ENCODE peak calls at places on chromosomes 5 and 9, in seven cellular contexts. R is H1, E is suprapubic skin, F is A549, Z is ovary, O is stomach, J is SK-N-SH. K is an unnamed sample. For H3K4me1, the result is how much of the 10 kb centered on the place peaks cover.

GRCh38 chr5:8940934-8941333 is 604.9 kb downstream of the SEMA5A start:
- DNase-seq in Z (no peak), R (no peak), E (no peak), J (no peak), O (no peak), F (no peak), K (no peak)

GRCh38 chr9:34983209-34983608 is 6.3 kb upstream of the DNAJB5 start:
- DNase-seq in F (no peak), O (no peak), E (no peak), Z (no peak), J (no peak), R (no peak), K (no peak)

GRCh38 chr5:1315709-1316587 is 21.1 kb upstream of the TERT start:
- DNase-seq in O (peak), F (peak), J (no peak), E (peak), R (no peak), Z (no peak), K (no peak)

GRCh38 chr5:6633469-6634326 is 458 bp downstream of the SRD5A1 start:
- DNase-seq in R (no peak), J (peak), O (no peak), E (no peak), F (peak), Z (no peak), K (no peak)

GRCh38 chr9:69036319-69036718 is 767 bp downstream of the FXN start:
- DNase-seq in J (no peak), E (no peak), R (no peak), O (no peak), F (no peak), Z (no peak), K (no peak)

GRCh38 chr5:157303667-157304327 is 37.9 kb downstream of the CYFIP2 start:
- DNase-seq in O (no peak), R (no peak), J (no peak), E (no peak), Z (no peak), F (peak), K (no peak)

GRCh38 chr5:153352685-153353219 is 137.7 kb upstream of the GRIA1 start:
- DNase-seq in R (no peak), J (no peak), O (no peak), F (no peak), E (no peak), Z (no peak), K (no peak)

GRCh38 chr5:134458234-134458633 is 46.6 kb upstream of the CDKN2AIPNL start:
- DNase-seq in O (no peak), R (no peak), J (no peak), Z (no peak), F (no peak), E (no peak), K (no peak)

GRCh38 chr9:92426501-92426900 is 2.2 kb upstream of the OMD start:
- DNase-seq in O (no peak), E (no peak), Z (no peak), F (no peak), R (no peak), J (no peak), K (no peak)

GRCh38 chr9:93663877-93664548 is 87.6 kb downstream of the PHF2 start:
- DNase-seq in Z (no peak), O (no peak), F (no peak), E (peak), J (no peak), R (no peak), K (no peak)

GRCh38 chr5:39274388-39275085 is 55.2 kb upstream of the FYB1 start:
- DNase-seq in F (no peak), Z (no peak), J (no peak), O (no peak), R (no peak), E (no peak), K (no peak)

GRCh38 chr5:177515580-177515979 is 1.2 kb downstream of the DDX41 start:
- DNase-seq in F (no peak), J (no peak), R (no peak), Z (no peak), O (no peak), E (no peak), K (no peak)

GRCh38 chr9:36151306-36152210 is 15.0 kb downstream of the GLIPR2 start:
- DNase-seq in O (peak), E (no peak), F (no peak), R (no peak), J (no peak), Z (peak), K (no peak)

GRCh38 chr9:137453643-137454081 is 5.5 kb downstream of the NSMF start:
- DNase-seq in J (peak), F (peak), E (no peak), Z (peak), O (peak), R (peak), K (peak)

GRCh38 chr5:163269624-163270023 is 167.8 kb upstream of the CCNG1 start:
- DNase-seq in E (no peak), Z (no peak), J (no peak), R (no peak), O (no peak), F (peak), K (no peak)

GRCh38 chr9:104905931-104906330 is 22.0 kb downstream of the ABCA1 start:
- DNase-seq in J (no peak), E (no peak), O (no peak), F (no peak), Z (no peak), R (no peak), K (no peak)
- H3K4me1 ChIP-seq in J (under half), E (half or more), O (half or more), F (under half), Z (under half), R (under half), K (half or more)

DNA sequence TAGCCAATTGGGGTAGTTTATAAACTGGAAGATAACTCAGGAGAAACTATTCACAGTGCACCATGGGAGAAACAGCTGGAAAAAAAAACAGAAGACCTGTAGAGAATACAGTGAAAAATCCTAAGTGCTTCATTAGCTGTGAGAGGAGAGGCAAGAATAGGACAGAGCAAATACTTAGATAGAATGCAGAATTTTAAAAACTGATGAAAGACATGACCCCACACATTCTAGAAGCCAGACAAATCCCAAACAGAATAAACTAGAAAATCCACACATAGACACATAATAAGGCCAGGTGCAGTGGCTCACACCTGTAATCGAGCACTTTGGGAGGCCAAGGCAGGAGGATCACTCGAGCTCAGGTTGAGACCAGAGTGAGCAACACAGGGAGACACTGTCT is 7.5 kb upstream of the FAM151B start:
- DNase-seq in O (no peak), F (no peak), R (no peak), E (no peak), Z (no peak), J (no peak), K (no peak)
- TF ChIP-seq EP300 in O (no peak), F (no peak), R (no peak), E (no peak), Z (no peak), J (no peak), K (no peak)

GRCh38 chr5:135964670-135965320 is 10.0 kb upstream of the LECT2 start:
- DNase-seq in R (no peak), J (no peak), E (no peak), Z (no peak), O (no peak), F (no peak), K (no peak)
- TF ChIP-seq CTCF in R (no peak), J (peak), E (no peak), Z (no peak), O (no peak), F (no peak), K (no peak)

DNA sequence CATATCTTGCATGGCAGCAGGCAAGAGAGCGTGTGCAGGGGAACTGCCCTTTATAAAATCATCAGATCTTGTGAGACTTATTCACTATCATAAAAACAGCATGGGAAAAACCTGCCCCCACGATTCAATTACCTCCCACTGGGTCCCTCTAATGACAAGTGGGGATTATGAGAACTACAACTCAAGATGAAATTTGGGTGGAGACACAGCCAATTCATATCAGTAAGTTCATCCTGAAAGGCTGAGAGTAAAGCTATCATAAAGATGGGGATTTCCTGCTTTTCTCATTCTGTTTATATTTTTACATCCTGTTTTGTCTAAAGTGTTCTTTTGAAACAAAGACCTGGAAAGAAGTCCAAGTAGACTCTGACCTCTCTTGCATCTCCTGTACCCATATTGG is 28.9 kb upstream of the IL33 start:
- DNase-seq in R (no peak), J (no peak), O (no peak), E (no peak), F (no peak), Z (no peak), K (no peak)
- H3K4me1 ChIP-seq in R (under half), J (under half), O (under half), E (under half), F (under half), Z (under half), K (under half)

DNA sequence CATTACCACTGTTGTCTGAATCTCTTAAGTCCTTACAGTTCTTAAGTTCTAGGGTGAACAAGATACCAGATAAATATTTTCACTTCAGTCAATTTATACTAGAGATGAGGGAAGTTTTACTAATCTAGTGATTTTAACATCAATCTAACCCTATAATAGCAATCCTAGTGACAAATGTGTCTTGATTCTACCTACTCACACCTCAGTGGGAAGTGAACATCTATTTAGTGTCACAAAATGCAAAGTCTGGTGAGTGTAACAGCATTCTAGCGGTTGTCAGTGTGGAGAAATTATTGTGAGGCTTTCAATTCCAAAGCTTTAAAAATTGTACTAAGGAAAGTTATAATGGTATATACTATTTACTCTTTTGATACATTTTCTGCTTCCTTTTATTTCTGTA is 225.8 kb upstream of the CYLC2 start:
- DNase-seq in E (no peak), R (no peak), J (no peak), Z (no peak), F (no peak), O (no peak), K (no peak)
- TF ChIP-seq EP300 in E (no peak), R (no peak), J (no peak), Z (no peak), F (no peak), O (no peak), K (no peak)

GRCh38 chr9:121619989-121620673 is 31.3 kb upstream of the DAB2IP start:
- DNase-seq in F (no peak), E (no peak), J (no peak), Z (no peak), R (no peak), O (peak), K (no peak)

GRCh38 chr9:121619566-121619965 is 31.9 kb upstream of the DAB2IP start:
- DNase-seq in J (no peak), O (no peak), Z (no peak), F (no peak), E (no peak), R (no peak), K (no peak)

GRCh38 chr9:121618504-121618903 is 32.9 kb upstream of the DAB2IP start:
- DNase-seq in O (no peak), J (no peak), F (no peak), E (no peak), R (no peak), Z (no peak), K (no peak)

GRCh38 chr9:121622842-121623203 is 28.6 kb upstream of the DAB2IP start:
- DNase-seq in F (no peak), E (no peak), O (no peak), R (no peak), J (no peak), Z (no peak), K (no peak)

DNA sequence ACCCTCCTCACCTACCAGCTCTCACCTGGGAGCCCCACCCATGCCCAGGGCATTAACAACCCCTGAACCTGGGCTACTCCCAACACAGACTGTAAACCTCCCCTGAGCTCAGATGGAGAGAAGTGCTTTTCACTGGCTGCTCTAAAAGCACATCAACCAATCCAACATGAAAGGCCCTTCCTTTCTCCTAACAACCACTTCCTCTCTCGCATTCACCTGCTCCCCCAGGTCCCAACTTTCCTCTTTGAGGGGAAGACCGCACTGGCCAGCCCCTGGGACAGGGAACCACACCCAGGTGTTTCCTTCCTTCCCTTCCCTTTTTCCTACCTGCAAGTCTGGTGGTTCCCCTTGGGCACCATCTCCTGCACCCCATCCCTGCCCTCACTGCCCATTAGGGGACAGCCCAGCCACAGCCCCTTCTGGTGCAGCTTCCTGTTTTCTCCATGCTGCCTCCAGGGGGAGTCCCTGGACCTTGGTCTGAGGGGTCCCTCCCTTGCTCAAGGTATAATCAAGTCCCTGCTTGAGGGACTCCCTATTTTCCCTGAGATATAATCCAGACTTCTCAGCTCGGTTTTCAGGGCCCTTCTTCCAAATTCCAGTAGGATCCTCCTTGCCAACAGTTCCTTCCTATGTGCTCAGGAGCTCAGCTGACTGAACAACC is 30.5 kb upstream of the DAB2IP start:
- DNase-seq in O (no peak), Z (no peak), F (peak), E (no peak), J (peak), R (no peak), K (no peak)
- TF ChIP-seq CTCF in O (no peak), Z (peak), F (peak), E (no peak), J (peak), R (peak), K (no peak)

GRCh38 chr9:32550609-32551490 is 1.3 kb upstream of the SMIM27 start:
- DNase-seq in E (peak), Z (peak), O (peak), R (peak), F (peak), J (peak), K (peak)
- H3K4me1 ChIP-seq in E (under half), Z (under half), O (under half), R (under half), F (under half), J (under half), K (under half)

K was measured in tibial nerve.